ENCODE peak calls at places on chromosomes 6 and 20, in four cellular contexts. Y, B, R and V are unnamed samples.
A peak's percentile ranks its signal among the peaks of the same experiment; 100 is the strongest.

GRCh38 chr6:119308994-119309657 is 40.4 kb downstream of the MAN1A1 start:
- DNase-seq in Y (no peak), B (no peak), R (no peak), V (no peak)

GRCh38 chr6:90537723-90538407 is 49.0 kb downstream of the MAP3K7 start:
- DNase-seq in Y (no peak), B (peak; percentile 64), R (no peak), V (peak; percentile 44)

GRCh38 chr20:45070932-45071632 is 29.8 kb downstream of the KCNS1 start:
- DNase-seq in Y (no peak), B (no peak), R (no peak), V (peak; percentile 66)

GRCh38 chr20:59123011-59123676 is 40.5 kb upstream of the ZNF831 start:
- DNase-seq in Y (no peak), B (peak; percentile 88), R (no peak), V (no peak)

GRCh38 chr6:166768761-166769160 is 141.7 kb upstream of the RPS6KA2 start:
- DNase-seq in Y (no peak), B (no peak), R (no peak), V (no peak)

GRCh38 chr6:154440022-154440421 is 70.5 kb downstream of the CNKSR3 start:
- DNase-seq in Y (no peak), B (no peak), R (no peak), V (no peak)

GRCh38 chr20:63216041-63216848 is at the start of gene YTHDF1:
- DNase-seq in Y (peak; percentile 87), B (peak; percentile 98), R (peak; percentile 98), V (peak; percentile 94)

GRCh38 chr6:98333273-98333672 is 501.1 kb upstream of the POU3F2 start:
- DNase-seq in Y (no peak), B (no peak), R (no peak), V (no peak)

GRCh38 chr6:35362200-35362599 is 19.8 kb downstream of the PPARD start:
- DNase-seq in Y (no peak), B (no peak), R (no peak), V (no peak)

GRCh38 chr6:35360349-35361138 is 18.2 kb downstream of the PPARD start:
- DNase-seq in Y (no peak), B (no peak), R (peak; percentile 19), V (peak; percentile 32)

GRCh38 chr6:35365599-35366596 is 23.5 kb downstream of the PPARD start:
- DNase-seq in Y (no peak), B (no peak), R (no peak), V (no peak)

GRCh38 chr6:35359744-35360348 is 17.5 kb downstream of the PPARD start:
- DNase-seq in Y (no peak), B (no peak), R (no peak), V (peak; percentile 85)

DNA sequence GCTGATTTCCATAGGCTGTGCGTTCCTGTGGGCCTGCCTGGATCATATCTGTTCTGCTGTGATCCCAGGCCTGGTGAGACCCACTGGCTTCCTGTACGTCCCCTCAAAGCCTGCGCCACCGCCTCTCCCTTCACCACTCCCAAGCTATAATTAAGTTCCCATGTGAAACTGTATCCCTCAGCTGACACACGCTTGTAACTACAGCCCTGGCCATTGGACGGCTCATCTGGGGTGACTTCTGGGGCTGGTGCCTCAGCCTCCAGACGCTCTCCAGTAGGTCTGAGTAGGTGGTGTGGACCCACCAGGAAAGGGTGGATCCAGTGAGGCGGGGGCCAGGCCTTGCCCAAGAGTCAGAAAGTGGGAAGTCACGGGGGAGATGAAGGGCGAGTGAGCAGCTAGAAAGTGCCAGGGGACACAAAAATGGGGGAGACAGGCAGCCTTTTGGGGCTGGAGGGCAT is 21.0 kb downstream of the PPARD start:
- DNase-seq in Y (no peak), B (no peak), R (peak; percentile 89), V (peak; percentile 46)
- H3K4me3 ChIP-seq in Y (no peak overlapping the region), B (no peak overlapping the region), R (peak overlapping the region; percentile 17), V (no peak overlapping the region)

DNA sequence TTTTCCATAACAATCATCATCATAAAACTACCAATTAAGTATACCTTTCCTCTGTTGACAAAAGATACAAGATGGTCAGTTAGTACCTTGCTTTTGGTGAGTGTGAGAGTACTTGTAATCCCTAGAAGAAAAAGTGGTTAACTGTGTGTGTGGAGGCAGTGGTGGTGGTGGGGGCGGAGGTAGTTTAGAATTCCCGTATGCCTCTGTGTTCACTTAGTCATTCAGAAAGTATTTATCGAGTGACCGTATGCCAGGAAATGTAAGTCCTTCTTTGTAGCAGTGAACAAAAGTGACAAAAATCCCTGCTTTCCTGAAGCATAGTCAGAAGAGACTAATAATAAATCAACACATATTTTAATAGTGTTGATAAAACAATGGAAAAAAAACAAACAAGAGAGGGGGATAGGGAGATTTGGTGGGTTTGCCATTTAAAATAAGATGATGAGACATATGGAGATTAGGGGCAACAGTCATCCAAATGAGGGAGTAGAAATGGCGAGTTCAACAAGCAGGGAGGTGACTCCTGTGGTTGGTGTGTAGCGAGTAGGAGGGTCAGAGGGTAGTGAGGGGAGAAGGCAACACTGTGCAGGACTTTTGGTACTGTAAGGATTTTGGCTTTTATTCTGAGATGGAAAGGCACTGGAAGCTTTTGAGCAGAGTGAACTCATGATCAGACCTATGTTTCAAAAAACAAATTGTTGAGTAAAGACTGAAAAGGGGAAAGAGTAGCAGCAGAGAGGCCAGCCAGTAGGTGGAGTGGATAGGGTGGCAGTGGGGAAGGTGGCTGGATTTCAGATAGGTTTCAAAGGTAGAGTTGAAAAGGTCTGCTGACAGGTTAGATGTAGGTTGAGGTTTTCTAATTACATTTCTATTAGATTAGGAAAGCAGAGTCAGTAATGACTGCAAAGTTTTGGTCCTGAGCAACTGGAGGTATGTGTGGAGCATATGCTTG is 40.3 kb upstream of the SIM1 start:
- DNase-seq in Y (no peak), B (no peak), R (no peak), V (peak; percentile 86)
- TF ChIP-seq CTCF in Y (no peak), B (no peak), R (no peak), V (peak; percentile 0)

GRCh38 chr6:79872303-79872702 is 75.0 kb downstream of the ELOVL4 start:
- DNase-seq in Y (no peak), B (no peak), R (no peak), V (no peak)

GRCh38 chr6:79864421-79864820 is 82.9 kb downstream of the ELOVL4 start:
- DNase-seq in Y (no peak), B (no peak), R (no peak), V (no peak)

GRCh38 chr6:79869184-79869583 is 78.2 kb downstream of the ELOVL4 start:
- DNase-seq in Y (no peak), B (no peak), R (no peak), V (no peak)

GRCh38 chr6:79869600-79870084 is 77.7 kb downstream of the ELOVL4 start:
- DNase-seq in Y (peak; percentile 9), B (peak; percentile 87), R (peak; percentile 86), V (peak; percentile 75)

DNA sequence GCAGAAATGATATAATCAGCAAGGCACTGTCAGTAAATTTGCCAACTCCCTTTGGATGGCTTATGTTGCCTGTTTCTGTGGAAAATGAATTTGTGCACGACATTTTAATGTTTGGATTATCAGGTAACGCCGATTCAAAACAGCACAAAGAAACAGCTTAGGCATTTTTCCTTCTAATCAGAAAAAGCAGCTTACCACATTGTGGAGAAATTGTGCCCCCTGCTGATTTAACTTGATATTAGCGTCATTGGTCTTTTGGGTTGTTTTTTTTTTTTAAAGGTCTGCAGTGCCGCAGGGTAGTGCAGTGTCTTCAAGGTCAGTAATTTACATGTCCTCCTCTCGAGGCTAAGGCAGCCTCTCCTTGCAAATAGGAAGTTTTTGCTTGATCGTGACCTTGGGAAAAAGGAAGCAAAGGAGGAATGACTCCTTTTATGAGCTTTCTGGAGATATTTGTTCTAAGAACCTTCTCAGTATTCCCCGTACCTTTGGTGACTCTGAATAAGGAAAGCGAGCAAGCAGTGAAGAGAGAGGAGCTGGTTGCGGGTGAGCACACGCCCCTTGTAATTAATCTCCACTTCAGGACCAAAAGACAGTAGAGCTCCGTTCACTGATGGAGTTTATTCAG is 79.1 kb downstream of the ELOVL4 start:
- DNase-seq in Y (no peak), B (peak; percentile 72), R (peak; percentile 69), V (peak; percentile 82)
- H3K4me3 ChIP-seq in Y (no peak overlapping the region), B (no peak overlapping the region), R (peak overlapping the region; percentile 57), V (peak overlapping the region; percentile 45)

DNA sequence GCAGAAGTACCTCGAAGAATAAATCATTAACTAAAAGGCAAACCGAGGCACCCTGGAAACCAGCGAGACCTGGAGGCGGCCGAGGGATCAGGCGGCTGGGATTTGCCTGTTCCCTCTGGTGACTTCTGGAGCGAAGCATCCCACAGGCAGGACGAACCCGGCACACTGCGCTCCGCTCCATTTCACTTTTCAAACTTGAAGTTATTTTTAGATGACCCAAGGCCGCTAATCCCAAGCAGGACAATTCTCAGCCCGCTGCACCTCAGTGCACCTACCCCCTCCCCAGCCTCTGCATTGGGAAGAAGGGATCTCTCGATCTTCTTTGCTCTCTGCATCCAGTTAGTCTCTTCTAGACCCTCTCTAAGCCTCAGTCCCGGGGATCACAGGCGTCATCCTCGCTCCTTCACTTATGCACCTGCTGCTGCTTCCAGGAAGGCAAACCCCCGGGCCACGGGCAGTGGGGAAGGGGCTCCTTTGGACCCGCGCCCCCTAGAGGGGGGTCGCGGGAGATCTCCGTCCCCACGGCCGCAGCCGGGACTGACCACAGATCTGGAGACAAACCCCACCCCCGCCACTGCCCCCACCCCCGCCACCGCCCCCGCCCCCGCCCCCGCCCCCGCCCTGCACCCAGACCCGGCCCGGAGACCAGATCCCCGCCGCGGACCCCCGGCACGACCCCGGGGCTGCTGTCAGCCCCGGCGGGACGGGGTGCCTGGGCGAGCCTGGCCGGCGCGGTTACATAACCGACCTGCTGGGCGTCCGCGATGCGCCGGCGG is 636 bp downstream of the RCAN2 start:
- DNase-seq in Y (no peak), B (peak; percentile 25), R (peak; percentile 32), V (no peak)
- TF ChIP-seq CTCF in Y (peak; percentile 8), B (peak; percentile 52), R (peak; percentile 45), V (no peak)

DNA sequence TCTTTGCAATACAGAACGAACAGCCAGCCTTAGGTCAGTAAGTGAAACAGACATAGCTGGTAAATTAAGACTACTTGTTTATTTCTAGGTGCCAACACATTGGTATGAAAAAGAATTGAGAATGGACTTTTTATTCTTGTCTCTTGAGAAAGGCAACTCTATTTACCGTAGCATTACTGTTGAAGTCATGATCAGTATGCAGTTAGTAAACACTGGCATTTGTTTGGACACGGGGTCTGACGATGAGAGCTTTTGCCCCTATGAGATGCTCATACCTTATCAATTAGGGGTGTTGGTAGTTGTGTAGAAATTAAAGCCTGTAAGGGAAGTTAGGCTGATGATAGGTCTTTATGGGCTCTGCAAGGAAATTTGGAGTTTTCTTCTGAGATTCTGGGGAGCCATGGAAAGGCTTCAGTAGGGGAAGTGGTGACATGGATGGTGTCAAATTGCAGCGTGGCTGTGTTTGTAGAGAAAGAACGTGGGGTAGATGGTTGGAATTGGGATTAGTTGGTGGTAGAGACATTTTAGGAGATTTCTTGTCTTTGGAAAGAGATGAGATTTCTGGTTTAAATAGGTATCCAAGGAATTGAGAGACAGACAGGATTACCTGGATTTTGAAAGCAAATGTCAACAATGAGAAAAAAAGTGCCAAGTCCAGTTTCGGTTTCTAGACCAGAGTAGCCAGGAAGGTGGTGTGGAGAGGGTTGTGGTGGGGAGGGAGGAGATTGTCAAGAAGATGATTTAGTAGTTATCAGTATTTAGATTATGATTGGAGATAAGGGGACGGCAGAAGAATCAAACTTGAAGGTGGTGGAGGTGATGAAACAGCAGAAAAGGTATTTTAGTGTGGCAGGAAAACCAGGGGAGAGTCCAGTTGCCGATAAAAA is 116.6 kb downstream of the JARID2 start:
- DNase-seq in Y (no peak), B (no peak), R (no peak), V (no peak)
- H3K4me3 ChIP-seq in Y (no peak overlapping the region), B (no peak overlapping the region), R (no peak overlapping the region), V (no peak overlapping the region)